ENCODE peak calls at places on chromosome 19, in nine cellular contexts. Y is neuronal stem cell; T is Peyer's patch; C is osteoblast; Q is CD8-positive, alpha-beta T cell; I is left ventricle myocardium inferior; O is body of pancreas; D is Caco-2; V is heart right ventricle. F is an unnamed sample.

GRCh38 chr19:45100797-45101196 is 7.8 kb downstream of the PPP1R37 start:
- DNase-seq in Y (no peak), T (peak; percentile 78), C (no peak), Q (no peak), I (no peak), O (no peak), D (no peak), V (no peak), F (no peak)

GRCh38 chr19:45122832-45123231 is 29.9 kb downstream of the PPP1R37 start:
- DNase-seq in Y (no peak), T (no peak), C (peak; percentile 46), Q (no peak), I (no peak), O (no peak), D (no peak), V (no peak), F (no peak)

GRCh38 chr19:49064768-49065611 is at the start of gene NTF4:
- DNase-seq in Y (peak; percentile 71), T (no peak), C (peak; percentile 94), Q (no peak), I (no peak), O (peak; percentile 19), D (peak; percentile 92), V (no peak), F (peak; percentile 56)

GRCh38 chr19:6125571-6125989 is 9.9 kb upstream of the ACSBG2 start:
- DNase-seq in Y (no peak), T (peak; percentile 57), C (peak; percentile 86), Q (peak; percentile 60), I (peak; percentile 47), O (peak; percentile 79), D (peak; percentile 76), V (peak; percentile 63), F (no peak)

GRCh38 chr19:4399871-4400768 is at the start of gene SH3GL1:
- DNase-seq in Y (peak; percentile 96), T (peak; percentile 96), C (peak; percentile 99), Q (peak; percentile 92), I (peak; percentile 91), O (peak; percentile 95), D (peak; percentile 88), V (peak; percentile 91), F (peak; percentile 92)

GRCh38 chr19:16234552-16235445 is 37.1 kb downstream of the AP1M1 start:
- DNase-seq in Y (no peak), T (no peak), C (peak; percentile 74), Q (no peak), I (no peak), O (no peak), D (no peak), V (no peak), F (no peak)

GRCh38 chr19:35249848-35250711 is 1.3 kb downstream of the LSR start:
- DNase-seq in Y (no peak), T (peak; percentile 44), C (peak; percentile 78), Q (no peak), I (no peak), O (no peak), D (no peak), V (no peak), F (no peak)

GRCh38 chr19:16094360-16095070 is 17.2 kb upstream of the RAB8A start:
- DNase-seq in Y (no peak), T (no peak), C (peak; percentile 26), Q (no peak), I (no peak), O (no peak), D (peak; percentile 70), V (no peak), F (no peak)

GRCh38 chr19:19873381-19873780 is 7.7 kb downstream of the ZNF253 start:
- DNase-seq in Y (no peak), T (no peak), C (no peak), Q (no peak), I (no peak), O (no peak), D (no peak), V (no peak), F (no peak)

GRCh38 chr19:47703301-47703700 is 9.9 kb upstream of the EHD2 start:
- DNase-seq in Y (no peak), T (no peak), C (peak; percentile 52), Q (no peak), I (no peak), O (no peak), D (no peak), V (no peak), F (no peak)

GRCh38 chr19:30516111-30516510 is 143.9 kb downstream of the ZNF536 start:
- DNase-seq in Y (no peak), T (no peak), C (no peak), Q (no peak), I (no peak), O (no peak), D (no peak), V (no peak), F (no peak)

GRCh38 chr19:33524024-33524664 is 2.6 kb upstream of the PEPD start:
- DNase-seq in Y (no peak), T (no peak), C (peak; percentile 73), Q (no peak), I (no peak), O (no peak), D (no peak), V (no peak), F (peak; percentile 66)

GRCh38 chr19:18464646-18465045 is 26.7 kb upstream of the ISYNA1 start:
- DNase-seq in Y (no peak), T (no peak), C (peak; percentile 98), Q (no peak), I (peak; percentile 83), O (peak; percentile 92), D (no peak), V (peak; percentile 88), F (peak; percentile 77)

GRCh38 chr19:50759886-50760285 is 10.4 kb upstream of the GPR32 start:
- DNase-seq in Y (no peak), T (no peak), C (peak; percentile 90), Q (no peak), I (no peak), O (no peak), D (peak; percentile 38), V (no peak), F (no peak)

GRCh38 chr19:3977242-3978143 is 6.6 kb upstream of the DAPK3 start:
- DNase-seq in Y (no peak), T (no peak), C (peak; percentile 56), Q (no peak), I (no peak), O (no peak), D (no peak), V (peak; percentile 4), F (peak; percentile 65)

GRCh38 chr19:46603752-46604241 is 2.7 kb downstream of the CALM3 start:
- DNase-seq in Y (no peak), T (no peak), C (peak; percentile 78), Q (no peak), I (no peak), O (no peak), D (no peak), V (no peak), F (no peak)

GRCh38 chr19:46605356-46605821 is 4.3 kb downstream of the CALM3 start:
- DNase-seq in Y (no peak), T (no peak), C (peak; percentile 74), Q (no peak), I (no peak), O (no peak), D (no peak), V (no peak), F (no peak)

GRCh38 chr19:46603195-46603637 is 2.1 kb downstream of the CALM3 start:
- DNase-seq in Y (no peak), T (peak; percentile 87), C (peak; percentile 68), Q (no peak), I (no peak), O (peak; percentile 90), D (peak; percentile 89), V (no peak), F (no peak)

GRCh38 chr19:46606019-46606418 is 4.9 kb downstream of the CALM3 start:
- DNase-seq in Y (no peak), T (no peak), C (no peak), Q (no peak), I (no peak), O (no peak), D (no peak), V (no peak), F (no peak)

GRCh38 chr19:46604781-46605355 is 3.7 kb downstream of the CALM3 start:
- DNase-seq in Y (no peak), T (no peak), C (peak; percentile 84), Q (no peak), I (no peak), O (no peak), D (no peak), V (no peak), F (no peak)
- H3K4me1 ChIP-seq in Y (peaks cover 9% of the 10 kb centered on the region), T (peaks cover 30% of the 10 kb centered on the region), C (peaks cover 24% of the 10 kb centered on the region), Q (peaks cover 34% of the 10 kb centered on the region), I (peaks cover 67% of the 10 kb centered on the region), O (peaks cover 39% of the 10 kb centered on the region), D (peaks cover 14% of the 10 kb centered on the region), V (peaks cover 55% of the 10 kb centered on the region), F (peaks cover 22% of the 10 kb centered on the region)

GRCh38 chr19:52398091-52398461 is 427 bp downstream of the ZNF528 start:
- DNase-seq in Y (no peak), T (no peak), C (peak; percentile 69), Q (no peak), I (no peak), O (peak; percentile 2), D (no peak), V (peak; percentile 4), F (peak; percentile 50)
- H3K9me3 ChIP-seq in Y (peaks cover 13% of the 10 kb centered on the region), T (no peaks in the 10 kb centered on the region), C (peaks cover 4% of the 10 kb centered on the region), Q (peaks cover 8% of the 10 kb centered on the region), I (peaks cover 38% of the 10 kb centered on the region), O (peaks cover 4% of the 10 kb centered on the region), D (peaks cover 47% of the 10 kb centered on the region), V (peaks cover 50% of the 10 kb centered on the region), F (peaks cover 4% of the 10 kb centered on the region)

DNA sequence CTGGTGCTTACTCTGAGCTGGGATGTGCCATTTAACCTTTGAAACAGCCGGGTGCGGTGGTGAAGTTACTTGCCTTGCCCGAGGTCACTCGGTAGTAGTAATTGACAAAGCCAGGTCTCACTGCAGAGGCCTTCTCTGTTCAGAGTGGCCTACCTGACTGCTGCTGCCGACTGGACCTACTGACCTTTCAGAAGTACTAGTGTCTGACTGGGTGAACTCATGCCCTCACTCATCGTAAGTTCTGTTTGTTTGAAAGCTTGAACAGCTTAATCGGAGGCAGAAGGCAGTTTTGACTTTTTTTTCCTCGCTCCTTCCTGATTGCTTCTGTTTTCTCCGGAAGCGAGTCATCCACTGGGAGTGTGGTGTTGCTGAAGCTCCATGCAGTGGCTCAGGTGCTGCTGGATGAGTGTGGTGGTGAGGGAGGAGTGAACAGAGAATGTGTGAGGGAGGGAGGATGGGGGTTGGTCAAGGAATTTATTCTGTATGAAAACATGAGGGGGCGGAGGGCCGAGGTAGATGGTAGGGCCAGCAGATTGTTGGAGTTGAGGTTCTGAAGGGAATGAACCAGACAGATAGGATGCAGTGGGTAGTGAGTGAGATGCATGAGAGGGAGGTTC is 2.7 kb downstream of the SPINT2 start:
- DNase-seq in Y (no peak), T (peak; percentile 72), C (peak; percentile 94), Q (no peak), I (no peak), O (peak; percentile 45), D (peak; percentile 42), V (no peak), F (no peak)
- H3K4me1 ChIP-seq in Y (peaks cover 22% of the 10 kb centered on the region), T (peaks cover 38% of the 10 kb centered on the region), C (peaks cover 33% of the 10 kb centered on the region), Q (peaks cover 24% of the 10 kb centered on the region), I (peaks cover 13% of the 10 kb centered on the region), O (peaks cover 78% of the 10 kb centered on the region), D (peaks cover 68% of the 10 kb centered on the region), V (peaks cover 12% of the 10 kb centered on the region), F (peaks cover 8% of the 10 kb centered on the region)

GRCh38 chr19:56566904-56567273 is 379 bp upstream of the ZNF470 start:
- DNase-seq in Y (no peak), T (no peak), C (peak; percentile 51), Q (peak; percentile 36), I (peak; percentile 67), O (peak; percentile 34), D (no peak), V (peak; percentile 54), F (peak; percentile 56)

GRCh38 chr19:56562766-56563165 is 4.5 kb upstream of the ZNF470 start:
- DNase-seq in Y (no peak), T (no peak), C (no peak), Q (no peak), I (no peak), O (no peak), D (no peak), V (no peak), F (no peak)

GRCh38 chr19:56567274-56568120 is at the start of gene ZNF470:
- DNase-seq in Y (peak; percentile 88), T (peak; percentile 96), C (peak; percentile 98), Q (peak; percentile 92), I (peak; percentile 97), O (peak; percentile 97), D (peak; percentile 79), V (peak; percentile 96), F (peak; percentile 97)
- H3K9me3 ChIP-seq in Y (peaks cover 22% of the 10 kb centered on the region), T (no peaks in the 10 kb centered on the region), C (peaks cover 12% of the 10 kb centered on the region), Q (peaks cover 33% of the 10 kb centered on the region), I (peaks cover 89% of the 10 kb centered on the region), O (peaks cover 56% of the 10 kb centered on the region), D (peaks cover 45% of the 10 kb centered on the region), V (peaks cover 84% of the 10 kb centered on the region), F (peaks cover 78% of the 10 kb centered on the region)